ENCODE peak calls at places on chromosomes 12 and 14, in six cellular contexts. L is astrocyte of the cerebellum, H is endothelial cell, W is neural progenitor cell, Q is fibroblast of lung, I is AG09309. Y is an unnamed sample.
A peak's percentile ranks its signal among the peaks of the same experiment; 100 is the strongest.

GRCh38 chr14:76352639-76353281 is 23.2 kb upstream of the ESRRB start:
- DNase-seq in I (no peak), Q (peak; percentile 39), W (peak; percentile 92), H (peak; percentile 89), L (no peak), Y (peak; percentile 84)

GRCh38 chr12:67647547-67648305 is 819 bp upstream of the DYRK2 start:
- DNase-seq in L (peak; percentile 66), I (no peak), H (peak; percentile 66), W (peak; percentile 86), Q (peak; percentile 89), Y (peak; percentile 44)

GRCh38 chr14:95273041-95273978 is 46.4 kb downstream of the CLMN start:
- DNase-seq in W (no peak), L (no peak), H (no peak), Q (no peak), I (no peak), Y (no peak)

GRCh38 chr14:64704743-64705405 is 650 bp downstream of the PLEKHG3 start:
- DNase-seq in H (peak; percentile 55), Q (peak; percentile 31), W (peak; percentile 47), I (no peak), L (no peak), Y (peak; percentile 65)

GRCh38 chr12:630656-631632 is 32.3 kb downstream of the NINJ2 start:
- DNase-seq in Q (no peak), L (no peak), I (no peak), W (peak; percentile 22), H (no peak), Y (no peak)

GRCh38 chr12:18462437-18462836 is 201.1 kb downstream of the PIK3C2G start:
- DNase-seq in H (no peak), L (peak; percentile 85), Q (peak; percentile 83), I (peak; percentile 40), W (no peak), Y (no peak)

GRCh38 chr14:38107216-38107631 is 100.5 kb upstream of the SSTR1 start:
- DNase-seq in Q (no peak), H (no peak), W (no peak), L (no peak), I (no peak), Y (no peak)

GRCh38 chr12:56029666-56030293 is 8.9 kb downstream of the IKZF4 start:
- DNase-seq in Q (peak; percentile 61), W (peak; percentile 79), I (peak; percentile 27), H (peak; percentile 69), L (peak; percentile 43), Y (no peak)

GRCh38 chr12:117040496-117040895 is 58.7 kb downstream of the TESC start:
- DNase-seq in H (no peak), I (no peak), W (no peak), L (no peak), Q (no peak), Y (no peak)

GRCh38 chr12:85155791-85156190 is 119.6 kb downstream of the LRRIQ1 start:
- DNase-seq in I (no peak), H (no peak), L (peak; percentile 29), Q (peak; percentile 20), W (peak; percentile 32), Y (no peak)

GRCh38 chr12:120720972-120721801 is 4.4 kb upstream of the ACADS start:
- DNase-seq in L (no peak), W (no peak), Q (no peak), H (no peak), I (no peak), Y (no peak)

GRCh38 chr12:71663561-71664410 is at the start of the genes THAP2 and ZFC3H1:
- DNase-seq in I (peak; percentile 99), L (peak; percentile 99), Q (peak; percentile 99), H (peak; percentile 85), W (peak; percentile 98), Y (peak; percentile 82)

GRCh38 chr14:53668861-53669260 is 287.8 kb downstream of the BMP4 start:
- DNase-seq in H (no peak), W (no peak), L (peak; percentile 36), Q (peak; percentile 64), I (peak; percentile 67), Y (no peak)

GRCh38 chr12:46342562-46343033 is 30.0 kb downstream of the SLC38A2 start:
- DNase-seq in I (no peak), L (no peak), W (peak; percentile 59), H (peak; percentile 18), Q (no peak), Y (no peak)

GRCh38 chr14:65069874-65070709 is 32.2 kb downstream of the MAX start:
- DNase-seq in L (no peak), W (no peak), H (no peak), I (no peak), Q (no peak), Y (no peak)

GRCh38 chr14:51236314-51236713 is 3.7 kb upstream of the TMX1 start:
- DNase-seq in L (no peak), W (no peak), Q (peak; percentile 23), H (no peak), I (no peak), Y (no peak)

GRCh38 chr14:51244591-51244990 is 4.5 kb downstream of the TMX1 start:
- DNase-seq in I (no peak), W (no peak), L (no peak), Q (no peak), H (no peak), Y (no peak)

GRCh38 chr14:51240804-51241380 is 845 bp downstream of the TMX1 start:
- DNase-seq in H (no peak), I (no peak), L (no peak), W (no peak), Q (no peak), Y (no peak)

GRCh38 chr14:51242545-51243490 is 2.8 kb downstream of the TMX1 start:
- DNase-seq in I (no peak), H (no peak), Q (peak; percentile 11), W (peak; percentile 45), L (no peak), Y (no peak)

GRCh38 chr14:51239813-51240803 is at the start of gene TMX1:
- DNase-seq in W (peak; percentile 99), I (peak; percentile 92), L (peak; percentile 98), H (peak; percentile 95), Q (peak; percentile 97), Y (peak; percentile 92)
- TF ChIP-seq CTCF in W (peak; percentile 31), I (no peak), L (peak; percentile 16), H (no peak), Q (peak; percentile 4), Y (no peak)

GRCh38 chr12:78584695-78585094 is 279.9 kb upstream of the SYT1 start:
- DNase-seq in I (no peak), H (peak; percentile 47), W (peak; percentile 77), Q (peak; percentile 16), L (no peak), Y (no peak)
- TF ChIP-seq CTCF in I (peak; percentile 27), H (peak; percentile 25), W (peak; percentile 77), Q (peak; percentile 14), L (peak; percentile 25), Y (no peak)

DNA sequence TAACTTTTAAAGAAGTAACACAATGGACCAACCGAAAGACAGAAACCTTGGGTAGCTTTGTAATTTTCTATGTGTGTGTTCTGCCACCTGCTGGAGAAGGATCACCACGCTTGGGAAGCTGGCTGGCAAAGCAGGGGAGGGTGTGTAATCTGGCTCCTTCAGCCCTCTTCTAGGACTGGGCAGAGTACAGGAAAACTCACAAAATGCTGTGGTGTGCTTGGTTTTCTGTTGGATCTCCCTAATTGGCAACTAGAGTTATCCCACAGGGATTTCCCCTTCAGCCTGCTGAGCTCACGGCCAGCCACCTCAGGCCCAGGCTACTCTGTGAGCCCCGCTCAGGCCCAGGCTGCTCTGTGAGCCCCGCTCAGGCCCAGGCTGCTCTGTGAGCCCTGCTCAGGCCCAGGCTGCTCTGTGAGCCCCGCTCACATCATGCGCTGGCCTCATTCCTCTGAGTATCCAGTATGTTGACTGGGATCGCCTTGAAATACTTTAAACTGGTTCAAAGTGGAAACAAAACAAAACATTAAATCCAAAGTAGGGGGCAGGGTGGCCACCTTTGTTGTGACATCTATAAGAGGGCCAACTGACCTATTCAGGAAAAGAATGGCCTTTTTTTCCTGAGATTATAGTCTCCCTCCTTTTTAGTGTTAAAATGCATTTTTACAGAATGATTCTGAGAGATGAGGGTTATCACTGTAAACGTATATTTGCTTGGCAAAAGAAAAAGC is 52.0 kb upstream of the RNU6-8 start:
- DNase-seq in Q (peak; percentile 63), H (peak; percentile 67), L (peak; percentile 67), I (peak; percentile 28), W (peak; percentile 87), Y (no peak)
- TF ChIP-seq CTCF in Q (peak; percentile 89), H (peak; percentile 77), L (peak; percentile 82), I (peak; percentile 83), W (peak; percentile 80), Y (peak; percentile 72)

GRCh38 chr12:113424915-113425823 is 3.0 kb downstream of the SDSL start:
- DNase-seq in Q (peak; percentile 33), W (peak; percentile 52), H (peak; percentile 78), L (no peak), I (no peak), Y (peak; percentile 70)
- TF ChIP-seq CTCF in Q (peak; percentile 91), W (peak; percentile 96), H (peak; percentile 94), L (peak; percentile 87), I (peak; percentile 92), Y (peak; percentile 90)

GRCh38 chr12:112824701-112825100 is 33.2 kb downstream of the RPH3A start:
- DNase-seq in L (no peak), I (no peak), Q (no peak), H (no peak), W (no peak), Y (no peak)

GRCh38 chr12:112826011-112826410 is 34.5 kb downstream of the RPH3A start:
- DNase-seq in W (no peak), H (no peak), Q (no peak), I (no peak), L (no peak), Y (no peak)

GRCh38 chr12:112824166-112824565 is 32.6 kb downstream of the RPH3A start:
- DNase-seq in W (no peak), Q (no peak), H (no peak), I (no peak), L (no peak), Y (no peak)

GRCh38 chr12:112822056-112822455 is 30.5 kb downstream of the RPH3A start:
- DNase-seq in I (no peak), H (no peak), W (no peak), L (no peak), Q (no peak), Y (no peak)

DNA sequence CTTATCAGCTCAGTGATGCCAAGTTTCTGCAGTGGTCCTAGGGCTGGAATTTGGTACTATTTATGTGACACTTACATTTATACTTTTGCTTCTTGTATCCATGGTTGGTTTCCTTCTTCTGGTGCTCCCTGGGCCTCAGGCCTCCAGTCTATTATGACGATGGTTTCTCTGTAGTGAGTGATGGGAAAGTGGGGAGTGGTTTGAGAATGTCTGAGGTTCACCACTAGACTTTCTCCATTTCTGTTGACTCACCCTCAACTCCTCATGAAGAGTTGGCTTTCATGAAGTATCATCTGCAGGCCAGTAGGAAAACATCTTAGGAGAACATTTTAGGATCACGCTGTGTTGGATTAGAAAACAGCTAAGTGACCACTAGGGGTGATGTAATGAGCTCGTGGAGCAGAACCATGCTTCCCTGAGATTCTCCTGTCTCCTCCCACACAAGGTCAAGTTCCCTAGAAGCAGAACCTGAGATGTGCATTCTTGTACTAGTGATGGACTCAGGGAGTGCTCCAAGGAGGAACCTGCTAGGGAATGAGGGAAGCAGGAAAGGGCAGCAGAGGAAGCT is 32.1 kb downstream of the RPH3A start:
- DNase-seq in W (no peak), H (no peak), I (no peak), Q (no peak), L (no peak), Y (no peak)
- TF ChIP-seq CTCF in W (no peak), H (no peak), I (no peak), Q (no peak), L (no peak), Y (peak; percentile 27)

Y was measured in mesothelial cell of epicardium.